ENCODE peak calls at places on chromosome 5, in nine cellular contexts. W, G, N, T, E, V, P, A and M are unnamed samples.

GRCh38 chr5:140261403-140262171 is 41.3 kb downstream of the PFDN1 start:
- DNase-seq in W (peak), G (peak), N (peak), T (peak), E (peak), V (peak), P (peak), A (peak), M (peak)

GRCh38 chr5:83001788-83002381 is 75.3 kb downstream of the TMEM167A start:
- DNase-seq in W (no peak), G (no peak), N (no peak), T (no peak), E (no peak), V (no peak), P (no peak), A (no peak), M (no peak)

GRCh38 chr5:78367318-78367991 is 7.0 kb downstream of the SCAMP1 start:
- DNase-seq in W (no peak), G (no peak), N (no peak), T (peak), E (no peak), V (no peak), P (peak), A (no peak), M (no peak)

GRCh38 chr5:87562068-87562467 is 149.3 kb upstream of the CCNH start:
- DNase-seq in W (no peak), G (no peak), N (no peak), T (no peak), E (no peak), V (no peak), P (no peak), A (no peak), M (no peak)

GRCh38 chr5:36552626-36553393 is 53.6 kb upstream of the SLC1A3 start:
- DNase-seq in W (peak), G (no peak), N (no peak), T (no peak), E (no peak), V (no peak), P (no peak), A (no peak), M (no peak)

GRCh38 chr5:136613243-136613642 is 247.9 kb upstream of the TRPC7 start:
- DNase-seq in W (no peak), G (no peak), N (no peak), T (no peak), E (no peak), V (no peak), P (no peak), A (no peak), M (no peak)

GRCh38 chr5:168946363-168946762 is 354.6 kb downstream of the SLIT3 start:
- DNase-seq in W (no peak), G (no peak), N (no peak), T (peak), E (no peak), V (no peak), P (no peak), A (no peak), M (no peak)

GRCh38 chr5:173326501-173326960 is 1.7 kb downstream of the STC2 start:
- DNase-seq in W (no peak), G (no peak), N (no peak), T (peak), E (no peak), V (no peak), P (no peak), A (no peak), M (peak)

GRCh38 chr5:2184024-2184362 is 301.3 kb upstream of the IRX4 start:
- DNase-seq in W (no peak), G (no peak), N (no peak), T (no peak), E (no peak), V (no peak), P (no peak), A (no peak), M (no peak)

GRCh38 chr5:1445313-1445894 is at the start of gene SLC6A3:
- DNase-seq in W (peak), G (no peak), N (no peak), T (no peak), E (peak), V (no peak), P (peak), A (no peak), M (no peak)

GRCh38 chr5:147245381-147246055 is 10.7 kb downstream of the STK32A start:
- DNase-seq in W (no peak), G (no peak), N (no peak), T (no peak), E (no peak), V (no peak), P (no peak), A (no peak), M (no peak)

GRCh38 chr5:66443462-66444130 is 152.6 kb upstream of the MAST4 start:
- DNase-seq in W (no peak), G (no peak), N (no peak), T (no peak), E (no peak), V (no peak), P (no peak), A (no peak), M (no peak)

GRCh38 chr5:6248132-6248531 is 130.2 kb downstream of the MED10 start:
- DNase-seq in W (no peak), G (no peak), N (no peak), T (no peak), E (no peak), V (no peak), P (no peak), A (no peak), M (no peak)

GRCh38 chr5:147508711-147509040 is 1.2 kb downstream of the DPYSL3 start:
- DNase-seq in W (no peak), G (no peak), N (no peak), T (no peak), E (no peak), V (no peak), P (no peak), A (no peak), M (no peak)

GRCh38 chr5:594241-594860 is 17.8 kb upstream of the CEP72 start:
- DNase-seq in W (peak), G (no peak), N (no peak), T (peak), E (peak), V (no peak), P (no peak), A (no peak), M (no peak)

GRCh38 chr5:138631204-138631928 is 56.2 kb upstream of the HSPA9 start:
- DNase-seq in W (no peak), G (no peak), N (no peak), T (no peak), E (no peak), V (no peak), P (no peak), A (no peak), M (no peak)

GRCh38 chr5:53463909-53464621 is 16.4 kb upstream of the FST start:
- DNase-seq in W (no peak), G (no peak), N (no peak), T (peak), E (no peak), V (no peak), P (no peak), A (no peak), M (no peak)

GRCh38 chr5:169991115-169991514 is 10.8 kb upstream of the INSYN2B start:
- DNase-seq in W (no peak), G (no peak), N (no peak), T (no peak), E (peak), V (no peak), P (no peak), A (no peak), M (no peak)

GRCh38 chr5:446864-447263 is 3.9 kb downstream of the EXOC3 start:
- DNase-seq in W (no peak), G (no peak), N (peak), T (peak), E (no peak), V (peak), P (no peak), A (no peak), M (no peak)

GRCh38 chr5:33271606-33272005 is 169.2 kb upstream of the TARS1 start:
- DNase-seq in W (no peak), G (no peak), N (no peak), T (no peak), E (no peak), V (no peak), P (no peak), A (no peak), M (no peak)

GRCh38 chr5:16152601-16153568 is 26.7 kb downstream of the MARCHF11 start:
- DNase-seq in W (no peak), G (no peak), N (no peak), T (no peak), E (no peak), V (no peak), P (no peak), A (no peak), M (no peak)

GRCh38 chr5:142356318-142356715 is 31.5 kb upstream of the SPRY4 start:
- DNase-seq in W (no peak), G (no peak), N (no peak), T (no peak), E (no peak), V (no peak), P (no peak), A (no peak), M (no peak)

GRCh38 chr5:157290981-157291711 is 25.2 kb downstream of the CYFIP2 start:
- DNase-seq in W (no peak), G (no peak), N (peak), T (peak), E (peak), V (no peak), P (peak), A (no peak), M (no peak)

GRCh38 chr5:128649183-128649582 is 111.1 kb upstream of the FBN2 start:
- DNase-seq in W (no peak), G (no peak), N (no peak), T (no peak), E (no peak), V (no peak), P (no peak), A (no peak), M (no peak)

GRCh38 chr5:43563321-43563720 is 6.4 kb upstream of the PAIP1 start:
- DNase-seq in W (no peak), G (no peak), N (no peak), T (no peak), E (no peak), V (no peak), P (no peak), A (peak), M (no peak)

GRCh38 chr5:54725391-54726280 is 208.1 kb downstream of the SNX18 start:
- DNase-seq in W (no peak), G (no peak), N (no peak), T (no peak), E (no peak), V (no peak), P (no peak), A (no peak), M (no peak)

GRCh38 chr5:146233441-146233840 is 30.0 kb downstream of the RBM27 start:
- DNase-seq in W (peak), G (no peak), N (no peak), T (no peak), E (peak), V (no peak), P (peak), A (no peak), M (no peak)

GRCh38 chr5:25295067-25295466 is 650.3 kb upstream of the CDH10 start:
- DNase-seq in W (no peak), G (no peak), N (no peak), T (no peak), E (no peak), V (no peak), P (no peak), A (no peak), M (peak)

GRCh38 chr5:9430306-9430705 is 115.6 kb downstream of the SEMA5A start:
- DNase-seq in W (no peak), G (no peak), N (no peak), T (no peak), E (no peak), V (no peak), P (no peak), A (no peak), M (no peak)

GRCh38 chr5:147339313-147339712 is 104.5 kb downstream of the STK32A start:
- DNase-seq in W (no peak), G (no peak), N (no peak), T (peak), E (no peak), V (no peak), P (no peak), A (no peak), M (no peak)

GRCh38 chr5:129171194-129171944 is 76.8 kb downstream of the ISOC1 start:
- DNase-seq in W (no peak), G (no peak), N (no peak), T (no peak), E (no peak), V (no peak), P (no peak), A (peak), M (no peak)

GRCh38 chr5:6902597-6902996 is 189.4 kb downstream of the TENT4A start:
- DNase-seq in W (no peak), G (no peak), N (no peak), T (no peak), E (no peak), V (no peak), P (peak), A (no peak), M (no peak)

GRCh38 chr5:6442333-6442732 is 6.3 kb upstream of the UBE2QL1 start:
- DNase-seq in W (no peak), G (no peak), N (no peak), T (no peak), E (no peak), V (no peak), P (no peak), A (no peak), M (no peak)

GRCh38 chr5:103667068-103667467 is 104.5 kb upstream of the NUDT12 start:
- DNase-seq in W (no peak), G (no peak), N (peak), T (no peak), E (no peak), V (no peak), P (no peak), A (no peak), M (peak)

GRCh38 chr5:40378431-40379175 is 301.1 kb upstream of the PTGER4 start:
- DNase-seq in W (no peak), G (no peak), N (no peak), T (no peak), E (no peak), V (no peak), P (no peak), A (no peak), M (no peak)

GRCh38 chr5:1004598-1005361 is 3.8 kb upstream of the NKD2 start:
- DNase-seq in W (peak), G (no peak), N (peak), T (peak), E (peak), V (no peak), P (peak), A (peak), M (no peak)

GRCh38 chr5:147286296-147286695 is 51.5 kb downstream of the STK32A start:
- DNase-seq in W (no peak), G (no peak), N (no peak), T (no peak), E (no peak), V (no peak), P (peak), A (no peak), M (no peak)

DNA sequence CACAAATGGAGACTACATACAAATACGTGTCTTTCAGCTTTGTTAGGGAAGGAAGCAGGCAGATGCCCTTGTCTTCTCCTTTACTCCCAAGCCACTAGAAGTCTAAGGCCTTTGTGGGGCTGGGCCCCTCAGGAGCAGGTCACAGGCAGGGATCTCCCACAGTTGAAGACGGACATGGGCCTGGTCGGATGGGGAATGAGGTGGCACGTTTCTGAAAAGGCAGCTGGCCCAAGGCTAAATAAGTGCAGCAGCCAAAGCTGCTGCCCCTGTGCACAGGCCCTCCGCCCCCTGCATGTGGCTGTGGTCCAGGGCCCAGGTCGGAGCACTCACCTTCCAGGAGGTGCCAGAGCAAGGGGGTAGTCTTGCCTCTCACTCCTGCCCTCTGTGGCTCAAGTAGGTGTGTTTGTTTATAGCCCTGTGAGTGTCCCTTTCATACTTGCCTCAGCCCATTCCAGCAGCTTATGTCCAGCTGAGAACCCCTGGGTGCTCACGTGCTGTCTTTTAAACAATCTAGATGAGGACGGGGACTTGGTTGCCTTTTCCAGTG is 1.8 kb downstream of the SQSTM1 start:
- DNase-seq in W (no peak), G (no peak), N (no peak), T (no peak), E (no peak), V (no peak), P (no peak), A (no peak), M (no peak)
- TF ChIP-seq POLR2A in W (no peak), G (no peak), N (peak), T (no peak), E (no peak), V (no peak), P (peak), A (no peak), M (no peak)

GRCh38 chr5:122330881-122331280 is 18.8 kb downstream of the SNCAIP start:
- DNase-seq in W (no peak), G (no peak), N (no peak), T (no peak), E (no peak), V (no peak), P (no peak), A (no peak), M (no peak)

GRCh38 chr5:122327110-122327509 is 15.1 kb downstream of the SNCAIP start:
- DNase-seq in W (no peak), G (no peak), N (no peak), T (no peak), E (no peak), V (no peak), P (no peak), A (no peak), M (no peak)

GRCh38 chr5:122333564-122333963 is 21.5 kb downstream of the SNCAIP start:
- DNase-seq in W (no peak), G (no peak), N (no peak), T (no peak), E (no peak), V (no peak), P (no peak), A (no peak), M (no peak)

GRCh38 chr5:122332589-122333555 is 20.8 kb downstream of the SNCAIP start:
- DNase-seq in W (no peak), G (no peak), N (no peak), T (no peak), E (no peak), V (no peak), P (no peak), A (no peak), M (no peak)
- TF ChIP-seq POLR2A in W (no peak), G (no peak), N (no peak), T (no peak), E (no peak), V (no peak), P (no peak), A (no peak), M (no peak)

GRCh38 chr5:176904276-176904675 is 5.1 kb upstream of the HK3 start:
- DNase-seq in W (no peak), G (no peak), N (no peak), T (no peak), E (no peak), V (no peak), P (no peak), A (no peak), M (no peak)

GRCh38 chr5:176901260-176902101 is 2.3 kb upstream of the HK3 start:
- DNase-seq in W (no peak), G (no peak), N (no peak), T (no peak), E (no peak), V (no peak), P (no peak), A (no peak), M (no peak)

GRCh38 chr5:176900783-176901204 is 1.6 kb upstream of the HK3 start:
- DNase-seq in W (no peak), G (no peak), N (no peak), T (no peak), E (no peak), V (no peak), P (no peak), A (no peak), M (no peak)

GRCh38 chr5:176902911-176903664 is 3.9 kb upstream of the HK3 start:
- DNase-seq in W (no peak), G (no peak), N (peak), T (no peak), E (no peak), V (no peak), P (no peak), A (no peak), M (no peak)

DNA sequence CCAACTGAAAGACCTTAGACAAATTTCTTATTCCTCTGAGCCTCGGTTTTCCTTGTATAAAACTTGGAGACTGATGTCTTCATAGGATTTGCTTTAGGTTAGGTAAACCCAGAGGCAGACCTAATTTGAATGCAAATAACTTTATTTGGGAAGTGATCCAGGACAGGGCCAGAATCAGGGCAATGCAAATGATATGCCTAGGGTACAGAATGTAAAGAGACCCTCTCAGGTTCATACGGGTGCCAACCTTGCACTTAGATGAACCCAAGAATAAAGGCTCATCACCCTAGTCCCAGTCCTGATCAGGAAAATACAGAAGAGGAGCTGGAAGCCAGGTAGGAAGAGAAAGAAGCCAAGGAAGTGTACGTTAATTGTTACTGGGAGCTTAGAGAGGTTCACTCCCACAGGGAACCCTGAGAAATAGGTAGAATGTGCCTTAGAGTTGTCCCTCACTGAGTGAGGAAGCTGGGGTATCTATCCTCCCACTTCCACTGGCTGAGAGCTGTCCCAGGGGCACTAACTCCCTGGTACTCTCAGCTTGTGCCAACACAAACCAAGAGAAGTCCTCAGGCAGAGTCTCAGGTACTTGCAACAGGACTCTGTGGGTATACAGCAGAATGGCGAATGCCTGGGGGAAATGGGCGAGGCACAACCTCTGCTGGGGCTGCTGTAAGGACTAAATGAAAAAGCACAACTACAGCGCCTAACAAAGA is 3.1 kb upstream of the HK3 start:
- DNase-seq in W (no peak), G (no peak), N (no peak), T (no peak), E (no peak), V (no peak), P (no peak), A (no peak), M (no peak)
- TF ChIP-seq POLR2A in W (no peak), G (no peak), N (no peak), T (no peak), E (no peak), V (no peak), P (no peak), A (no peak), M (no peak)

GRCh38 chr5:151110992-151111391 is 30.2 kb upstream of the TNIP1 start:
- DNase-seq in W (no peak), G (no peak), N (no peak), T (no peak), E (no peak), V (no peak), P (no peak), A (no peak), M (no peak)
- TF ChIP-seq POLR2A in W (no peak), G (no peak), N (no peak), T (no peak), E (no peak), V (no peak), P (no peak), A (no peak), M (no peak)

GRCh38 chr5:123665822-123666371 is 153.9 kb downstream of the CSNK1G3 start:
- DNase-seq in W (no peak), G (no peak), N (no peak), T (no peak), E (no peak), V (peak), P (no peak), A (no peak), M (no peak)

GRCh38 chr5:123672067-123672466 is 160.1 kb downstream of the CSNK1G3 start:
- DNase-seq in W (no peak), G (no peak), N (no peak), T (no peak), E (no peak), V (no peak), P (no peak), A (no peak), M (no peak)

GRCh38 chr5:123673107-123673506 is 161.1 kb downstream of the CSNK1G3 start:
- DNase-seq in W (no peak), G (peak), N (no peak), T (no peak), E (no peak), V (no peak), P (no peak), A (no peak), M (no peak)

GRCh38 chr5:123670981-123671557 is 159.1 kb downstream of the CSNK1G3 start:
- DNase-seq in W (peak), G (peak), N (peak), T (peak), E (peak), V (peak), P (peak), A (peak), M (no peak)
- TF ChIP-seq POLR2A in W (no peak), G (no peak), N (no peak), T (no peak), E (no peak), V (no peak), P (no peak), A (no peak), M (no peak)